ENCODE peak calls at places on chromosome 14, in seven cellular contexts. T, F, R, M, V, J and L are unnamed samples.

GRCh38 chr14:92726135-92726932 is 22.1 kb downstream of the LGMN start:
- DNase-seq in T (peak), V (peak), F (no peak), J (peak), R (no peak), M (peak), L (peak)

GRCh38 chr14:58829594-58829993 is 191.8 kb downstream of the DACT1 start:
- DNase-seq in R (no peak), J (peak), F (no peak), M (no peak), T (no peak), V (no peak), L (peak)

GRCh38 chr14:30656190-30656632 is 34.1 kb downstream of the SCFD1 start:
- DNase-seq in J (peak), M (peak), T (peak), V (peak), R (no peak), F (no peak), L (peak)

GRCh38 chr14:33030406-33030805 is 91.7 kb downstream of the NPAS3 start:
- DNase-seq in R (no peak), M (no peak), V (no peak), F (no peak), T (no peak), J (no peak), L (no peak)

GRCh38 chr14:51929156-51929555 is 60.2 kb upstream of the RTRAF start:
- DNase-seq in T (peak), J (peak), V (no peak), M (no peak), F (no peak), R (no peak), L (peak)

GRCh38 chr14:37254411-37254947 is 56.7 kb downstream of the MIPOL1 start:
- DNase-seq in J (peak), R (no peak), F (no peak), V (no peak), M (no peak), T (no peak), L (peak)

GRCh38 chr14:19878029-19878642 is 3.2 kb downstream of the OR4K2 start:
- DNase-seq in T (no peak), V (no peak), R (no peak), J (peak), M (no peak), F (no peak), L (no peak)

GRCh38 chr14:24903337-24903736 is 146.6 kb downstream of the STXBP6 start:
- DNase-seq in T (peak), V (no peak), M (peak), R (no peak), F (peak), J (peak), L (peak)

GRCh38 chr14:102282751-102283465 is 22.1 kb downstream of the MOK start:
- DNase-seq in T (no peak), M (no peak), J (no peak), F (no peak), V (no peak), R (no peak), L (no peak)

GRCh38 chr14:105141486-105142281 is 26.9 kb downstream of the JAG2 start:
- DNase-seq in J (no peak), F (no peak), V (no peak), R (no peak), M (no peak), T (no peak), L (no peak)

GRCh38 chr14:50717826-50718225 is 49.7 kb upstream of the SAV1 start:
- DNase-seq in V (no peak), J (no peak), M (no peak), F (no peak), R (no peak), T (no peak), L (no peak)

GRCh38 chr14:34498684-34499412 is 36.8 kb upstream of the SPTSSA start:
- DNase-seq in M (peak), R (no peak), V (peak), T (no peak), J (peak), F (no peak), L (peak)

GRCh38 chr14:105420141-105420975 is 731 bp downstream of the MTA1 start:
- DNase-seq in J (no peak), M (no peak), R (no peak), F (no peak), V (no peak), T (no peak), L (no peak)

GRCh38 chr14:106811167-106811566 is 1284.8 kb downstream of the TMEM121 start:
- DNase-seq in J (no peak), F (no peak), T (no peak), M (no peak), V (no peak), R (no peak), L (no peak)

GRCh38 chr14:93716002-93716401 is 72.3 kb downstream of the PRIMA1 start:
- DNase-seq in V (peak), T (no peak), M (no peak), F (no peak), J (no peak), R (no peak), L (no peak)

GRCh38 chr14:74948228-74949175 is 6.9 kb downstream of the PGF start:
- DNase-seq in J (no peak), R (no peak), M (no peak), F (no peak), V (no peak), T (no peak), L (no peak)

GRCh38 chr14:73477618-73478266 is 13.0 kb upstream of the RIOX1 start:
- DNase-seq in T (peak), F (no peak), R (no peak), J (peak), M (no peak), V (no peak), L (no peak)

GRCh38 chr14:77039285-77040058 is 11.0 kb upstream of the IRF2BPL start:
- DNase-seq in V (no peak), M (peak), R (no peak), F (no peak), T (peak), J (peak), L (peak)

GRCh38 chr14:77053046-77053841 is 24.7 kb upstream of the IRF2BPL start:
- DNase-seq in V (peak), F (no peak), J (peak), M (peak), R (peak), T (peak), L (peak)

GRCh38 chr14:96830946-96831345 is 33.8 kb downstream of the VRK1 start:
- DNase-seq in M (no peak), J (no peak), T (no peak), V (no peak), F (no peak), R (no peak), L (no peak)

GRCh38 chr14:105315211-105315721 is 718 bp downstream of the PACS2 start:
- DNase-seq in V (peak), F (no peak), R (peak), T (peak), M (peak), J (peak), L (no peak)

GRCh38 chr14:106631886-106632285 is 1105.5 kb downstream of the TMEM121 start:
- DNase-seq in T (no peak), F (no peak), R (no peak), J (no peak), V (no peak), M (no peak), L (no peak)

DNA sequence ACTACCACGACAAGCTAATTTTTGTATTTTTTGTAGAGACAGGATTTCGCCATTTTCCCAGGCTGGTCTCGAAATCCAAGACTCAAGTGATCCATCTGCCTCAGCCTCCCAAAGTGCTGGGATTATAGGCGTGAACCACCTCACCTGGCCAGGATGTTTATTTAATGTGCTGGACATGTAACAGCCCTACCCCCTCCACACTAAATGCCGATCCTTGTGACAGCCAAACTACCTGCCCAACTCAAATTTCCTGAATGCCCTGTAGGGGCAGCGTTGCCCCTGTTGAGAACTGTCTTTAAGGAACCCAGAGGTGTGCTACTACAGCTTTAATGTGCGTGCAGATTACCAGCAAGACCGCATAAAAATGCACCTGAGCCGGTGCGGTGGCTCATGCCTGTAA is 48.1 kb downstream of the KCNK13 start:
- DNase-seq in M (no peak), J (no peak), F (no peak), R (no peak), V (no peak), T (no peak), L (no peak)
- TF ChIP-seq CTCF in M (peak), J (peak), F (no peak), R (no peak), V (no peak), T (no peak), L (peak)

GRCh38 chr14:95320076-95320895 is 578 bp upstream of the CLMN start:
- DNase-seq in V (no peak), R (no peak), F (no peak), T (no peak), J (no peak), M (no peak), L (no peak)
- H3K4me3 ChIP-seq in V (peak), R (no peak), F (peak), T (peak), J (peak), M (no peak), L (peak)

GRCh38 chr14:68775614-68776126 is 17.2 kb downstream of the ZFP36L1 start:
- DNase-seq in J (no peak), F (no peak), T (no peak), V (no peak), M (no peak), R (no peak), L (no peak)
- TF ChIP-seq CTCF in J (peak), F (peak), T (no peak), V (no peak), M (no peak), R (no peak), L (peak)

GRCh38 chr14:103930051-103930604 is 1.9 kb downstream of the TDRD9 start:
- DNase-seq in R (no peak), M (no peak), T (no peak), V (no peak), F (no peak), J (no peak), L (no peak)
- H3K4me3 ChIP-seq in R (no peak), M (no peak), T (no peak), V (no peak), F (no peak), J (no peak), L (no peak)